ENCODE peak calls at places on chromosome 4, in seven cellular contexts. J is astrocyte of the spinal cord, B is pancreas, Y is retinal pigment epithelial cell, T is uterus, R is choroid plexus epithelial cell, P is ovary. U is an unnamed sample.

GRCh38 chr4:166675411-166675810 is 558.9 kb downstream of the SPOCK3 start:
- DNase-seq in J (peak), B (no peak), Y (peak), T (no peak), R (peak), P (peak), U (no peak)

GRCh38 chr4:81883004-81883403 is 411.3 kb upstream of the RASGEF1B start:
- DNase-seq in J (no peak), B (no peak), Y (no peak), T (no peak), R (no peak), P (no peak), U (no peak)

GRCh38 chr4:100736651-100737450 is 219.0 kb upstream of the EMCN start:
- DNase-seq in J (peak), B (no peak), Y (peak), T (no peak), R (peak), P (no peak), U (peak)

GRCh38 chr4:4412661-4413372 is 25.9 kb downstream of the NSG1 start:
- DNase-seq in J (no peak), B (no peak), Y (no peak), T (no peak), R (no peak), P (no peak), U (no peak)

GRCh38 chr4:74230902-74231499 is 73.1 kb downstream of the MTHFD2L start:
- DNase-seq in J (peak), B (no peak), Y (no peak), T (no peak), R (peak), P (no peak), U (peak)

GRCh38 chr4:137804906-137805511 is 272.7 kb upstream of the PCDH18 start:
- DNase-seq in J (no peak), B (no peak), Y (no peak), T (no peak), R (no peak), P (no peak), U (no peak)

GRCh38 chr4:9977518-9978031 is 43.7 kb downstream of the SLC2A9 start:
- DNase-seq in J (no peak), B (no peak), Y (no peak), T (no peak), R (no peak), P (no peak), U (no peak)

GRCh38 chr4:183832776-183833450 is 72.2 kb upstream of the STOX2 start:
- DNase-seq in J (no peak), B (no peak), Y (no peak), T (no peak), R (no peak), P (no peak), U (no peak)

GRCh38 chr4:112813790-112814189 is 176.8 kb downstream of the LARP7 start:
- DNase-seq in J (peak), B (no peak), Y (peak), T (no peak), R (peak), P (no peak), U (no peak)

GRCh38 chr4:182886768-182887167 is 30.4 kb downstream of the DCTD start:
- DNase-seq in J (no peak), B (no peak), Y (no peak), T (no peak), R (no peak), P (no peak), U (no peak)

GRCh38 chr4:117971406-117971805 is 62.9 kb upstream of the NDST3 start:
- DNase-seq in J (peak), B (no peak), Y (no peak), T (no peak), R (no peak), P (no peak), U (no peak)

GRCh38 chr4:78417603-78418002 is 134.0 kb upstream of the ANXA3 start:
- DNase-seq in J (no peak), B (no peak), Y (no peak), T (no peak), R (no peak), P (no peak), U (no peak)

GRCh38 chr4:24594887-24595286 is 10.5 kb upstream of the DHX15 start:
- DNase-seq in J (peak), B (no peak), Y (no peak), T (no peak), R (peak), P (no peak), U (no peak)

GRCh38 chr4:71270901-71271300 is 67.9 kb upstream of the SLC4A4 start:
- DNase-seq in J (peak), B (peak), Y (no peak), T (no peak), R (peak), P (no peak), U (peak)

GRCh38 chr4:36758312-36758690 is 476.9 kb downstream of the DTHD1 start:
- DNase-seq in J (no peak), B (no peak), Y (no peak), T (no peak), R (no peak), P (no peak), U (no peak)

GRCh38 chr4:111662496-111662895 is 482.8 kb upstream of the FAM241A start:
- DNase-seq in J (no peak), B (no peak), Y (no peak), T (no peak), R (no peak), P (no peak), U (no peak)

GRCh38 chr4:74444891-74445642 is at the start of gene AREG:
- DNase-seq in J (peak), B (peak), Y (no peak), T (peak), R (peak), P (peak), U (peak)

GRCh38 chr4:173182403-173182802 is 13.8 kb downstream of the GALNT7 start:
- DNase-seq in J (peak), B (no peak), Y (peak), T (no peak), R (peak), P (no peak), U (no peak)

GRCh38 chr4:164779811-164780216 is 25.9 kb downstream of the SMIM31 start:
- DNase-seq in J (peak), B (peak), Y (peak), T (no peak), R (peak), P (no peak), U (no peak)

GRCh38 chr4:142572076-142572475 is 274.0 kb downstream of the INPP4B start:
- DNase-seq in J (no peak), B (no peak), Y (no peak), T (no peak), R (no peak), P (no peak), U (no peak)

GRCh38 chr4:184168406-184169019 is 49.2 kb downstream of the ENPP6 start:
- DNase-seq in J (peak), B (peak), Y (no peak), T (peak), R (peak), P (peak), U (peak)

GRCh38 chr4:158169931-158170690 is 2.7 kb downstream of the GASK1B start:
- DNase-seq in J (peak), B (no peak), Y (no peak), T (no peak), R (peak), P (no peak), U (peak)

GRCh38 chr4:115213705-115214104 is 100.3 kb upstream of the NDST4 start:
- DNase-seq in J (no peak), B (no peak), Y (no peak), T (no peak), R (no peak), P (no peak), U (no peak)

GRCh38 chr4:150139297-150139696 is 61.1 kb downstream of the DCLK2 start:
- DNase-seq in J (peak), B (no peak), Y (no peak), T (no peak), R (no peak), P (no peak), U (no peak)

DNA sequence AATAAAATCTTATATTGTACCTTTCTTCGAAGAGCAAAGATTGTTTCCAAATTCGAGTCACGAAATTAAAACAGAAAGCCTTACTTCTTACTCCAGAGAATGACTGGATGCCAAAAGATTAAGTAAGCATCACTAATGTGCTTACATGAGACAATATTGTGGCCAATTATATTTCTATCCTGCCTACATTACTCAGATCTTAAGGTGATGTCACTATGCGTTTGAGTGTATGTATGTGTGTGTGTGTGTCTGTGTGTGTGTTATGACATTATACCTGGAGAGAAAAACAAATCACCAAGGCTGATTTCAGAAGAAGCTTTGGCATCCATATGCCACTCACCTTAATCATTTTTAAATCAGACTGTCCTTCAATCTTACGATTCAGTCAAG is 556.3 kb downstream of the PPARGC1A start:
- DNase-seq in J (peak), B (no peak), Y (peak), T (no peak), R (peak), P (no peak), U (no peak)
- H3K4me3 ChIP-seq in J (no peak), B (no peak), Y (peak), T (no peak), R (no peak), P (no peak), U (no peak)

DNA sequence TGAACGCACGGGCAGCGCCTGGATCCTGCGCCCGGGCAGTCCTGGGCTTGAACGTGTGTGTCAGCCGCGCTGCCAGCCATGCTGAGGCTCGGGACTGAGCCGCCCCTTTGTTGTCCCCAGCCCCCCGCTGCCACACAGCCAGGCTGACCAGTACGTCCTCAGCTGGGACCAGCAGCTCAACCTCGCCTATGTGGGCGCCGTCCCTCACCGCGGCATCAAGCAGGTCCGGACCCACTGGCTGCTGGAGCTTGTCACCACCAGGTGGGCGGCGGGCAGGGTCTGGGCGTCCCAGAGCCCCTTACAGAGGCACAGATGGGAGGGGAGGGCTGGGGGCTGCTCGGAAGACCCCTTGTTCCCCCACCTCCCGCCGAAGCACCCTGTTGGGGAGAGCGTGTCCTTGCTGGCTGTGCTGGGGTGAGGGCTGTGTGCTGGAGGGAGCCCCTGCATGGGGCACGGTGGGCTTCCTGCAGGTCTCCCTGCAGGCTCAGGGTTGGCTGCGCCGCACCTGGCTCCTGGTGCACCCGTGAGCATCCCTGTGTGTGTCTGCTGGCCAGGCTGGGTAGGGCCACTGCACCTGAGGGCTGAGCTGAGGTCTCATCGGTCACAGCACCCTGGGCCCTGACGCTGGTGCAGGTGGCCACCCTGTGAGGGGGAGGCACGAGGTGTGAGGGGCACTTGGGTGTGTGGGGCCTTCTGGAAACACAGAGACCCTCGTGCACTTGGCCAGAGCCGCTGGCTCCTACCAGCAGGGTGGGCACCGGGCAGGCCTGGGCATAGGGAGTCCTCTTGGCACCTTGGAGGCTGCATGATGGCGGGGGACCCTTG is 1.1 kb downstream of the IDUA start:
- DNase-seq in J (no peak), B (no peak), Y (no peak), T (no peak), R (no peak), P (peak), U (no peak)
- H3K4me3 ChIP-seq in J (peak), B (peak), Y (peak), T (peak), R (peak), P (peak), U (peak)

GRCh38 chr4:6605605-6606004 is 30.6 kb downstream of the MAN2B2 start:
- DNase-seq in J (no peak), B (no peak), Y (no peak), T (no peak), R (no peak), P (no peak), U (no peak)

GRCh38 chr4:6601661-6602250 is 26.8 kb downstream of the MAN2B2 start:
- DNase-seq in J (no peak), B (no peak), Y (no peak), T (no peak), R (no peak), P (no peak), U (no peak)

GRCh38 chr4:6605114-6605513 is 30.1 kb downstream of the MAN2B2 start:
- DNase-seq in J (no peak), B (no peak), Y (no peak), T (no peak), R (no peak), P (no peak), U (no peak)

GRCh38 chr4:6602289-6602688 is 27.3 kb downstream of the MAN2B2 start:
- DNase-seq in J (no peak), B (no peak), Y (no peak), T (no peak), R (no peak), P (no peak), U (no peak)

GRCh38 chr4:6603128-6603527 is 28.1 kb downstream of the MAN2B2 start:
- DNase-seq in J (no peak), B (no peak), Y (no peak), T (no peak), R (no peak), P (no peak), U (no peak)
- H3K4me3 ChIP-seq in J (no peak), B (no peak), Y (no peak), T (no peak), R (no peak), P (no peak), U (no peak)

DNA sequence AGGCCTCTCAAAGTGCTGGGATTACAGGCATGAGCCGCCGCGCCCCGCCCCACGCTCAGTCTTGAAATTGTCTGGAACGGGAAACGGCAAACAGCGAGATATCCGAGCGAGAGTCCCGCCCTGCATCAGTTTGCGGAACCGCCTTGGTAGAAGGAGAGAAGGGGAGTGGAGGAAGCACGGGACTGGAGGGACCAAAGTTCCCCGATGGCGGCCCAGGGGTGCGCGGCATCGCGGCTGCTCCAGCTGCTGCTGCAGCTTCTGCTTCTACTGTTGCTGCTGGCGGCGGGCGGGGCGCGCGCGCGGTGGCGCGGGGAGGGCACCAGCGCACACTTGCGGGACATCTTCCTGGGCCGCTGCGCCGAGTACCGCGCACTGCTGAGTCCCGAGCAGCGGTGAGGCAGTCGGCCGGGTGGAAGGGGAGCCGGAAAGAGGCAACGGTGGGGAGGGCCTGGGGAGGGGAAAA is at the start of gene BST1:
- DNase-seq in J (peak), B (peak), Y (no peak), T (peak), R (peak), P (peak), U (peak)
- H3K4me3 ChIP-seq in J (peak), B (peak), Y (peak), T (peak), R (peak), P (peak), U (peak)